ENCODE peak calls at places on chromosomes 1 and 21, in ten cellular contexts. One of them, this sample, is unnamed.

GRCh38 chr1:39139723-39140360 is 64.7 kb upstream of the MACF1 start:
- DNase-seq in lower lobe of right lung: no peak
- DNase-seq in heart left ventricle: no peak
- DNase-seq in AG04450: no peak
- DNase-seq in GM10248: no peak
- DNase-seq in ELR: no peak
- DNase-seq in neural crest cell: no peak
- DNase-seq in esophagus muscularis mucosa: no peak
- DNase-seq in NCI-H748 treated with DMSO at 0.1 percent for 48 hours: no peak
- DNase-seq in stimulated activated CD4-positive, alpha-beta T cell treated with anti-CD3 and anti-CD28 coated beads, Interleukin-4, amount 100 ng/mL, for 4 hours: no peak
- DNase-seq in this sample: no peak

GRCh38 chr1:39901486-39902120 is at the start of gene MYCL:
- DNase-seq in ELR: peak
- DNase-seq in lower lobe of right lung: peak
- DNase-seq in GM10248: peak
- DNase-seq in NCI-H748 treated with DMSO at 0.1 percent for 48 hours: peak
- DNase-seq in stimulated activated CD4-positive, alpha-beta T cell treated with anti-CD3 and anti-CD28 coated beads, Interleukin-4, amount 100 ng/mL, for 4 hours: peak
- DNase-seq in neural crest cell: peak
- DNase-seq in AG04450: no peak
- DNase-seq in esophagus muscularis mucosa: no peak
- DNase-seq in heart left ventricle: peak
- DNase-seq in this sample: peak

GRCh38 chr1:207002731-207003146 is 29.8 kb downstream of the C1orf116 start:
- DNase-seq in neural crest cell: no peak
- DNase-seq in NCI-H748 treated with DMSO at 0.1 percent for 48 hours: no peak
- DNase-seq in lower lobe of right lung: peak
- DNase-seq in AG04450: no peak
- DNase-seq in esophagus muscularis mucosa: peak
- DNase-seq in GM10248: no peak
- DNase-seq in heart left ventricle: no peak
- DNase-seq in stimulated activated CD4-positive, alpha-beta T cell treated with anti-CD3 and anti-CD28 coated beads, Interleukin-4, amount 100 ng/mL, for 4 hours: no peak
- DNase-seq in ELR: no peak
- DNase-seq in this sample: no peak

GRCh38 chr1:204130989-204131892 is 20.6 kb downstream of the ETNK2 start:
- DNase-seq in stimulated activated CD4-positive, alpha-beta T cell treated with anti-CD3 and anti-CD28 coated beads, Interleukin-4, amount 100 ng/mL, for 4 hours: no peak
- DNase-seq in GM10248: no peak
- DNase-seq in neural crest cell: no peak
- DNase-seq in ELR: peak
- DNase-seq in AG04450: peak
- DNase-seq in NCI-H748 treated with DMSO at 0.1 percent for 48 hours: no peak
- DNase-seq in heart left ventricle: no peak
- DNase-seq in lower lobe of right lung: no peak
- DNase-seq in esophagus muscularis mucosa: no peak
- DNase-seq in this sample: no peak

GRCh38 chr1:229579101-229579651 is 20.7 kb upstream of the ABCB10 start:
- DNase-seq in heart left ventricle: peak
- DNase-seq in neural crest cell: peak
- DNase-seq in lower lobe of right lung: no peak
- DNase-seq in GM10248: peak
- DNase-seq in NCI-H748 treated with DMSO at 0.1 percent for 48 hours: peak
- DNase-seq in ELR: peak
- DNase-seq in stimulated activated CD4-positive, alpha-beta T cell treated with anti-CD3 and anti-CD28 coated beads, Interleukin-4, amount 100 ng/mL, for 4 hours: no peak
- DNase-seq in esophagus muscularis mucosa: no peak
- DNase-seq in AG04450: no peak
- DNase-seq in this sample: no peak

GRCh38 chr1:197356723-197357533 is 88.9 kb downstream of the CRB1 start:
- DNase-seq in esophagus muscularis mucosa: no peak
- DNase-seq in lower lobe of right lung: no peak
- DNase-seq in AG04450: no peak
- DNase-seq in stimulated activated CD4-positive, alpha-beta T cell treated with anti-CD3 and anti-CD28 coated beads, Interleukin-4, amount 100 ng/mL, for 4 hours: no peak
- DNase-seq in neural crest cell: peak
- DNase-seq in GM10248: peak
- DNase-seq in heart left ventricle: peak
- DNase-seq in ELR: peak
- DNase-seq in NCI-H748 treated with DMSO at 0.1 percent for 48 hours: peak
- DNase-seq in this sample: no peak

GRCh38 chr21:26795866-26796329 is 49.3 kb downstream of the ADAMTS1 start:
- DNase-seq in stimulated activated CD4-positive, alpha-beta T cell treated with anti-CD3 and anti-CD28 coated beads, Interleukin-4, amount 100 ng/mL, for 4 hours: no peak
- DNase-seq in neural crest cell: no peak
- DNase-seq in ELR: peak
- DNase-seq in heart left ventricle: peak
- DNase-seq in AG04450: peak
- DNase-seq in GM10248: no peak
- DNase-seq in esophagus muscularis mucosa: no peak
- DNase-seq in lower lobe of right lung: no peak
- DNase-seq in NCI-H748 treated with DMSO at 0.1 percent for 48 hours: peak
- DNase-seq in this sample: no peak

GRCh38 chr1:99645699-99646531 is at the start of gene PALMD:
- DNase-seq in stimulated activated CD4-positive, alpha-beta T cell treated with anti-CD3 and anti-CD28 coated beads, Interleukin-4, amount 100 ng/mL, for 4 hours: no peak
- DNase-seq in lower lobe of right lung: peak
- DNase-seq in ELR: peak
- DNase-seq in NCI-H748 treated with DMSO at 0.1 percent for 48 hours: no peak
- DNase-seq in AG04450: no peak
- DNase-seq in GM10248: no peak
- DNase-seq in heart left ventricle: peak
- DNase-seq in esophagus muscularis mucosa: no peak
- DNase-seq in neural crest cell: peak
- DNase-seq in this sample: no peak

GRCh38 chr1:174060090-174060489 is 37.9 kb upstream of the RC3H1 start:
- DNase-seq in ELR: peak
- DNase-seq in stimulated activated CD4-positive, alpha-beta T cell treated with anti-CD3 and anti-CD28 coated beads, Interleukin-4, amount 100 ng/mL, for 4 hours: no peak
- DNase-seq in lower lobe of right lung: no peak
- DNase-seq in AG04450: no peak
- DNase-seq in neural crest cell: no peak
- DNase-seq in heart left ventricle: no peak
- DNase-seq in GM10248: no peak
- DNase-seq in NCI-H748 treated with DMSO at 0.1 percent for 48 hours: no peak
- DNase-seq in esophagus muscularis mucosa: no peak
- DNase-seq in this sample: no peak